ENCODE peak calls at places on chromosomes 7 and 10, in five cellular contexts. K is naive thymus-derived CD4-positive, alpha-beta T cell; W is transverse colon; V is heart right ventricle; I is adrenal gland. T is an unnamed sample.

GRCh38 chr7:128840326-128841170 is 10.3 kb downstream of the FLNC start:
- DNase-seq in K (no peak), I (no peak), W (no peak), V (no peak), T (no peak)

GRCh38 chr10:71756441-71757191 is 16.7 kb downstream of the VSIR start:
- DNase-seq in I (no peak), W (no peak), V (no peak), K (peak; percentile 74), T (no peak)

GRCh38 chr7:140209866-140210609 is 33.3 kb upstream of the KDM7A start:
- DNase-seq in W (peak; percentile 69), I (peak; percentile 67), V (no peak), K (peak; percentile 26), T (no peak)

GRCh38 chr10:118912961-118913360 is 116.6 kb upstream of the NANOS1 start:
- DNase-seq in V (no peak), K (no peak), W (no peak), I (no peak), T (no peak)

GRCh38 chr10:112394475-112394875 is 20.6 kb downstream of the ACSL5 start:
- DNase-seq in V (no peak), W (peak; percentile 58), K (no peak), I (no peak), T (no peak)

GRCh38 chr7:6159524-6160011 is 112.9 kb downstream of the CYTH3 start:
- DNase-seq in K (no peak), W (no peak), I (peak; percentile 51), V (no peak), T (no peak)

GRCh38 chr10:113616244-113617074 is 47.4 kb downstream of the NRAP start:
- DNase-seq in W (no peak), I (no peak), K (no peak), V (no peak), T (no peak)

GRCh38 chr10:128011059-128011979 is 104.4 kb downstream of the PTPRE start:
- DNase-seq in V (peak; percentile 80), W (peak; percentile 86), I (peak; percentile 92), K (peak; percentile 86), T (peak; percentile 87)

GRCh38 chr10:129870042-129870757 is 93.9 kb downstream of the EBF3 start:
- DNase-seq in K (no peak), I (no peak), W (no peak), V (no peak), T (no peak)

GRCh38 chr7:94375713-94376112 is 19.0 kb upstream of the COL1A2 start:
- DNase-seq in I (no peak), K (no peak), W (no peak), V (peak; percentile 58), T (peak; percentile 18)

GRCh38 chr7:18939771-18940576 is 177.5 kb downstream of the TWIST1 start:
- DNase-seq in V (no peak), K (no peak), I (no peak), W (no peak), T (no peak)

GRCh38 chr10:46522295-46523118 is 34.0 kb downstream of the GPRIN2 start:
- DNase-seq in V (no peak), W (peak; percentile 4), K (no peak), I (peak; percentile 42), T (no peak)

GRCh38 chr7:80614911-80615310 is 23.5 kb upstream of the CD36 start:
- DNase-seq in V (no peak), I (no peak), W (no peak), K (no peak), T (no peak)

GRCh38 chr7:67644149-67644548 is 647.5 kb downstream of the TYW1 start:
- DNase-seq in W (no peak), V (no peak), I (no peak), K (no peak), T (no peak)

GRCh38 chr10:18423058-18423637 is 228.2 kb downstream of the NSUN6 start:
- DNase-seq in I (no peak), W (no peak), K (no peak), V (no peak), T (no peak)

GRCh38 chr10:18419945-18420344 is 231.4 kb downstream of the NSUN6 start:
- DNase-seq in I (no peak), V (no peak), W (no peak), K (no peak), T (no peak)

GRCh38 chr10:18417950-18418527 is 233.3 kb downstream of the NSUN6 start:
- DNase-seq in I (no peak), W (no peak), V (no peak), K (no peak), T (no peak)

GRCh38 chr10:18421726-18422293 is 229.6 kb downstream of the NSUN6 start:
- DNase-seq in I (no peak), K (no peak), V (no peak), W (no peak), T (no peak)

DNA sequence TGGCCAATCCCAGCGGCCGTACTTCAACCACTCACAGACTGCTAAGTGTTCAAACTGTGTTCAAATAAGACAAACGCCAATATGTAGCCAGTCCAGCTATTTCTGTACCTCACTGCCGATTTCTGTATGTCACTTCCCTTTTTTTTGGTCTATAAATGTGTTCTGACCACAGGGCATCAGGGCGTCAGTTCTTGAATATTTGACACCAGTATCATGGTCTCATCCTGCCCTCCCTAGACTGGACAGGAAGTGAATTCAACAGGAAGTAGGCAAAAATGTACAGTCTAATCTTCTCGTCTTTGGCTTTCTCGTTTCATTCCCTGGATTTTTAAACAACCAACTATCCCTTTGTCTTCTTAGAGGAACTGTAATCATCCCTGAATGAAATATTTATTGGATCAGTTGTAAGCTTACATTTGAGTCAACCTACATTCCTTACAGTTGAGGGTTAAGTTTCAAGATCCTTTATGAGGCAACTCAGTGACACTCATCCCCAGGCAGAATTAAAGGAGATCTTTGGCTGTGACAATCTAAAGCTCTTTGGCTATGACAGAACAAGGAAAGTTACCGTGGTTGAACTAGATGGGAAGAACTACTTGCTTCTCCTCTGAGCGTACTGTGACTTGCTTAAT is 232.7 kb downstream of the NSUN6 start:
- DNase-seq in W (no peak), K (no peak), V (no peak), I (no peak), T (no peak)
- H3K4me1 ChIP-seq in W (no peaks in the 10 kb centered on the region), K (no peaks in the 10 kb centered on the region), V (peaks cover 3% of the 10 kb centered on the region), I (no peaks in the 10 kb centered on the region), T (no peaks in the 10 kb centered on the region)

GRCh38 chr10:13086051-13086450 is 13.9 kb upstream of the OPTN start:
- DNase-seq in V (no peak), W (no peak), K (no peak), I (no peak), T (no peak)
- H3K36me3 ChIP-seq in V (no peaks in the 10 kb centered on the region), W (no peaks in the 10 kb centered on the region), K (no peaks in the 10 kb centered on the region), I (no peaks in the 10 kb centered on the region), T (no peaks in the 10 kb centered on the region)

GRCh38 chr7:137302075-137302474 is 41.5 kb downstream of the PTN start:
- DNase-seq in K (no peak), W (no peak), V (no peak), I (no peak), T (no peak)
- H3K4me1 ChIP-seq in K (no peaks in the 10 kb centered on the region), W (no peaks in the 10 kb centered on the region), V (no peaks in the 10 kb centered on the region), I (no peaks in the 10 kb centered on the region), T (no peaks in the 10 kb centered on the region)

GRCh38 chr10:62093863-62094291 is 174.8 kb downstream of the RTKN2 start:
- DNase-seq in V (no peak), W (no peak), I (no peak), K (no peak), T (no peak)
- H3K36me3 ChIP-seq in V (peaks cover 30% of the 10 kb centered on the region), W (no peaks in the 10 kb centered on the region), I (peaks cover 29% of the 10 kb centered on the region), K (peaks cover 35% of the 10 kb centered on the region), T (no peaks in the 10 kb centered on the region)

GRCh38 chr7:50202052-50202555 is 102.4 kb upstream of the IKZF1 start:
- DNase-seq in K (no peak), W (no peak), I (peak; percentile 23), V (no peak), T (no peak)
- H3K4me1 ChIP-seq in K (peaks cover 33% of the 10 kb centered on the region), W (no peaks in the 10 kb centered on the region), I (no peaks in the 10 kb centered on the region), V (peaks cover 3% of the 10 kb centered on the region), T (peaks cover 14% of the 10 kb centered on the region)

GRCh38 chr10:126910798-126911197 is 5.6 kb downstream of the DOCK1 start:
- DNase-seq in V (no peak), W (no peak), I (no peak), K (no peak), T (no peak)

GRCh38 chr10:126908225-126908624 is 3.0 kb downstream of the DOCK1 start:
- DNase-seq in V (no peak), K (no peak), I (no peak), W (no peak), T (no peak)

GRCh38 chr10:126908729-126909526 is 3.7 kb downstream of the DOCK1 start:
- DNase-seq in I (no peak), W (no peak), V (no peak), K (no peak), T (no peak)

GRCh38 chr10:126911301-126911700 is 6.1 kb downstream of the DOCK1 start:
- DNase-seq in I (no peak), K (no peak), W (no peak), V (no peak), T (no peak)

DNA sequence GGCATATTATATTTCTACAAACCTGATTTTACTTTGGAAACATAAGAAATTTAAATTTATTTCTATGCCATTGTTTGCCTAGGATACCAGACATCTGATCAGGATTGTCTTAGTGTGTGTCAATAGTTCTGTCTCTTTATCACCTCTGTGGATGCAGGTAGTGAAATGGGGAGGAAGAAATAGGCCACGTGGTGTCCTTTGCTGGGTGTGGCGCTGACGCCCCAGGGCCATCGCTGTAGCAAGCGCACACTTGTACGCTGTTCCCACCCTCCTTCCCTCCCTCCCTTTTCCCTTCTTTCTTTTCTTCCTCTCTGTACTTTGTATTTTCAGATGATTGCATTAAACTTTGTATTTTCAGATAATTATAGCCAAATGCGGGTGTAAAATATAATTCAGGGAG is 5.0 kb downstream of the DOCK1 start:
- DNase-seq in W (no peak), V (no peak), K (no peak), I (no peak), T (no peak)
- H3K36me3 ChIP-seq in W (no peaks in the 10 kb centered on the region), V (no peaks in the 10 kb centered on the region), K (no peaks in the 10 kb centered on the region), I (no peaks in the 10 kb centered on the region), T (no peaks in the 10 kb centered on the region)

T was measured in DND-41.